ENCODE peak calls at places on chromosomes 6 and 20, in eight cellular contexts. One of them, this sample, is unnamed.

GRCh38 chr6:44126320-44127149 is 717 bp downstream of the MRPL14 start:
- DNase-seq in heart left ventricle: peak; percentile 57
- DNase-seq in iris pigment epithelial cell: peak; percentile 93
- DNase-seq in right atrium auricular region: peak; percentile 66
- DNase-seq in kidney epithelial cell: no peak
- DNase-seq in spleen: peak; percentile 89
- DNase-seq in T-helper 2 cell: peak; percentile 25
- DNase-seq in HEK293T: peak; percentile 69
- DNase-seq in this sample: peak; percentile 36

GRCh38 chr6:134394141-134394648 is 76.3 kb upstream of the SGK1 start:
- DNase-seq in heart left ventricle: no peak
- DNase-seq in iris pigment epithelial cell: no peak
- DNase-seq in right atrium auricular region: no peak
- DNase-seq in kidney epithelial cell: no peak
- DNase-seq in spleen: no peak
- DNase-seq in T-helper 2 cell: no peak
- DNase-seq in HEK293T: no peak
- DNase-seq in this sample: no peak

GRCh38 chr6:21375717-21376116 is 217.8 kb upstream of the SOX4 start:
- DNase-seq in heart left ventricle: no peak
- DNase-seq in iris pigment epithelial cell: no peak
- DNase-seq in right atrium auricular region: no peak
- DNase-seq in kidney epithelial cell: no peak
- DNase-seq in spleen: no peak
- DNase-seq in T-helper 2 cell: no peak
- DNase-seq in HEK293T: no peak
- DNase-seq in this sample: no peak

GRCh38 chr6:147106759-147107401 is 97.3 kb upstream of the STXBP5 start:
- DNase-seq in heart left ventricle: no peak
- DNase-seq in iris pigment epithelial cell: peak; percentile 82
- DNase-seq in right atrium auricular region: no peak
- DNase-seq in kidney epithelial cell: no peak
- DNase-seq in spleen: no peak
- DNase-seq in T-helper 2 cell: no peak
- DNase-seq in HEK293T: no peak
- DNase-seq in this sample: peak; percentile 62

GRCh38 chr6:111686249-111686997 is 80.7 kb upstream of the TRAF3IP2 start:
- DNase-seq in heart left ventricle: peak; percentile 51
- DNase-seq in iris pigment epithelial cell: peak; percentile 41
- DNase-seq in right atrium auricular region: no peak
- DNase-seq in kidney epithelial cell: no peak
- DNase-seq in spleen: no peak
- DNase-seq in T-helper 2 cell: no peak
- DNase-seq in HEK293T: no peak
- DNase-seq in this sample: no peak

GRCh38 chr6:43383021-43383667 is 13.7 kb upstream of the ZNF318 start:
- DNase-seq in heart left ventricle: no peak
- DNase-seq in iris pigment epithelial cell: peak; percentile 57
- DNase-seq in right atrium auricular region: no peak
- DNase-seq in kidney epithelial cell: no peak
- DNase-seq in spleen: no peak
- DNase-seq in T-helper 2 cell: no peak
- DNase-seq in HEK293T: no peak
- DNase-seq in this sample: no peak

GRCh38 chr6:119476554-119476953 is 127.0 kb upstream of the MAN1A1 start:
- DNase-seq in heart left ventricle: no peak
- DNase-seq in iris pigment epithelial cell: no peak
- DNase-seq in right atrium auricular region: no peak
- DNase-seq in kidney epithelial cell: no peak
- DNase-seq in spleen: no peak
- DNase-seq in T-helper 2 cell: no peak
- DNase-seq in HEK293T: no peak
- DNase-seq in this sample: no peak

GRCh38 chr6:31728767-31729514 is at the start of gene DDAH2:
- DNase-seq in heart left ventricle: no peak
- DNase-seq in iris pigment epithelial cell: no peak
- DNase-seq in right atrium auricular region: no peak
- DNase-seq in kidney epithelial cell: no peak
- DNase-seq in spleen: peak; percentile 86
- DNase-seq in T-helper 2 cell: no peak
- DNase-seq in HEK293T: no peak
- DNase-seq in this sample: no peak

GRCh38 chr6:53543341-53544010 is 1.4 kb downstream of the GCLC start:
- DNase-seq in heart left ventricle: no peak
- DNase-seq in iris pigment epithelial cell: peak; percentile 40
- DNase-seq in right atrium auricular region: no peak
- DNase-seq in kidney epithelial cell: no peak
- DNase-seq in spleen: no peak
- DNase-seq in T-helper 2 cell: no peak
- DNase-seq in HEK293T: no peak
- DNase-seq in this sample: no peak

GRCh38 chr6:30171677-30172471 is 8.5 kb downstream of the TRIM15 start:
- DNase-seq in heart left ventricle: no peak
- DNase-seq in iris pigment epithelial cell: peak; percentile 18
- DNase-seq in right atrium auricular region: no peak
- DNase-seq in kidney epithelial cell: no peak
- DNase-seq in spleen: no peak
- DNase-seq in T-helper 2 cell: no peak
- DNase-seq in HEK293T: no peak
- DNase-seq in this sample: no peak

GRCh38 chr6:28218312-28219248 is 6.5 kb upstream of the ZSCAN9 start:
- DNase-seq in heart left ventricle: peak; percentile 85
- DNase-seq in iris pigment epithelial cell: peak; percentile 47
- DNase-seq in right atrium auricular region: peak; percentile 67
- DNase-seq in kidney epithelial cell: no peak
- DNase-seq in spleen: peak; percentile 91
- DNase-seq in T-helper 2 cell: no peak
- DNase-seq in HEK293T: peak; percentile 67
- DNase-seq in this sample: peak; percentile 69

GRCh38 chr6:42970859-42971612 is 7.9 kb downstream of the PEX6 start:
- DNase-seq in heart left ventricle: no peak
- DNase-seq in iris pigment epithelial cell: peak; percentile 36
- DNase-seq in right atrium auricular region: no peak
- DNase-seq in kidney epithelial cell: no peak
- DNase-seq in spleen: no peak
- DNase-seq in T-helper 2 cell: no peak
- DNase-seq in HEK293T: no peak
- DNase-seq in this sample: peak; percentile 12

GRCh38 chr6:37302086-37302686 is 44.2 kb upstream of the TMEM217 start:
- DNase-seq in heart left ventricle: no peak
- DNase-seq in iris pigment epithelial cell: no peak
- DNase-seq in right atrium auricular region: no peak
- DNase-seq in kidney epithelial cell: no peak
- DNase-seq in spleen: no peak
- DNase-seq in T-helper 2 cell: no peak
- DNase-seq in HEK293T: no peak
- DNase-seq in this sample: no peak

GRCh38 chr6:37482356-37483292 is 17.1 kb downstream of the CCDC167 start:
- DNase-seq in heart left ventricle: no peak
- DNase-seq in iris pigment epithelial cell: no peak
- DNase-seq in right atrium auricular region: no peak
- DNase-seq in kidney epithelial cell: no peak
- DNase-seq in spleen: no peak
- DNase-seq in T-helper 2 cell: no peak
- DNase-seq in HEK293T: no peak
- DNase-seq in this sample: no peak

GRCh38 chr6:73739097-73739496 is 43.1 kb downstream of the CD109 start:
- DNase-seq in heart left ventricle: no peak
- DNase-seq in iris pigment epithelial cell: peak; percentile 71
- DNase-seq in right atrium auricular region: no peak
- DNase-seq in kidney epithelial cell: peak; percentile 18
- DNase-seq in spleen: no peak
- DNase-seq in T-helper 2 cell: no peak
- DNase-seq in HEK293T: peak; percentile 51
- DNase-seq in this sample: peak; percentile 25

GRCh38 chr6:1233924-1234323 is 78.0 kb upstream of the FOXQ1 start:
- DNase-seq in heart left ventricle: no peak
- DNase-seq in iris pigment epithelial cell: no peak
- DNase-seq in right atrium auricular region: no peak
- DNase-seq in kidney epithelial cell: no peak
- DNase-seq in spleen: no peak
- DNase-seq in T-helper 2 cell: no peak
- DNase-seq in HEK293T: no peak
- DNase-seq in this sample: no peak

GRCh38 chr6:24960991-24961475 is 25.3 kb upstream of the RIPOR2 start:
- DNase-seq in heart left ventricle: no peak
- DNase-seq in iris pigment epithelial cell: no peak
- DNase-seq in right atrium auricular region: no peak
- DNase-seq in kidney epithelial cell: no peak
- DNase-seq in spleen: no peak
- DNase-seq in T-helper 2 cell: no peak
- DNase-seq in HEK293T: no peak
- DNase-seq in this sample: no peak

GRCh38 chr6:89048985-89049384 is 31.6 kb upstream of the PNRC1 start:
- DNase-seq in heart left ventricle: no peak
- DNase-seq in iris pigment epithelial cell: peak; percentile 34
- DNase-seq in right atrium auricular region: peak; percentile 54
- DNase-seq in kidney epithelial cell: no peak
- DNase-seq in spleen: no peak
- DNase-seq in T-helper 2 cell: no peak
- DNase-seq in HEK293T: no peak
- DNase-seq in this sample: no peak

GRCh38 chr20:64258071-64258823 is 2.7 kb downstream of the PCMTD2 start:
- DNase-seq in heart left ventricle: no peak
- DNase-seq in iris pigment epithelial cell: no peak
- DNase-seq in right atrium auricular region: no peak
- DNase-seq in kidney epithelial cell: no peak
- DNase-seq in spleen: no peak
- DNase-seq in T-helper 2 cell: no peak
- DNase-seq in HEK293T: no peak
- DNase-seq in this sample: no peak

GRCh38 chr20:22771706-22772105 is 187.3 kb upstream of the FOXA2 start:
- DNase-seq in heart left ventricle: no peak
- DNase-seq in iris pigment epithelial cell: no peak
- DNase-seq in right atrium auricular region: no peak
- DNase-seq in kidney epithelial cell: no peak
- DNase-seq in spleen: no peak
- DNase-seq in T-helper 2 cell: no peak
- DNase-seq in HEK293T: no peak
- DNase-seq in this sample: no peak

GRCh38 chr6:37897321-37897720 is 77.8 kb downstream of the ZFAND3 start:
- DNase-seq in heart left ventricle: no peak
- DNase-seq in iris pigment epithelial cell: peak; percentile 86
- DNase-seq in right atrium auricular region: no peak
- DNase-seq in kidney epithelial cell: no peak
- DNase-seq in spleen: no peak
- DNase-seq in T-helper 2 cell: no peak
- DNase-seq in HEK293T: no peak
- DNase-seq in this sample: no peak

GRCh38 chr6:43113431-43114260 is 37.5 kb downstream of the PTK7 start:
- DNase-seq in heart left ventricle: no peak
- DNase-seq in iris pigment epithelial cell: no peak
- DNase-seq in right atrium auricular region: no peak
- DNase-seq in kidney epithelial cell: no peak
- DNase-seq in spleen: peak; percentile 62
- DNase-seq in T-helper 2 cell: no peak
- DNase-seq in HEK293T: no peak
- DNase-seq in this sample: no peak

GRCh38 chr6:157621401-157621800 is 201.6 kb upstream of the SNX9 start:
- DNase-seq in heart left ventricle: no peak
- DNase-seq in iris pigment epithelial cell: no peak
- DNase-seq in right atrium auricular region: no peak
- DNase-seq in kidney epithelial cell: no peak
- DNase-seq in spleen: no peak
- DNase-seq in T-helper 2 cell: no peak
- DNase-seq in HEK293T: no peak
- DNase-seq in this sample: no peak

GRCh38 chr6:11486959-11487358 is 50.6 kb upstream of the TMEM170B start:
- DNase-seq in heart left ventricle: no peak
- DNase-seq in iris pigment epithelial cell: no peak
- DNase-seq in right atrium auricular region: no peak
- DNase-seq in kidney epithelial cell: no peak
- DNase-seq in spleen: no peak
- DNase-seq in T-helper 2 cell: no peak
- DNase-seq in HEK293T: no peak
- DNase-seq in this sample: no peak

GRCh38 chr6:90123796-90124195 is 172.8 kb downstream of the BACH2 start:
- DNase-seq in heart left ventricle: no peak
- DNase-seq in iris pigment epithelial cell: peak; percentile 48
- DNase-seq in right atrium auricular region: no peak
- DNase-seq in kidney epithelial cell: no peak
- DNase-seq in spleen: no peak
- DNase-seq in T-helper 2 cell: no peak
- DNase-seq in HEK293T: no peak
- DNase-seq in this sample: no peak

GRCh38 chr6:134956676-134957075 is 6.8 kb upstream of the ALDH8A1 start:
- DNase-seq in heart left ventricle: no peak
- DNase-seq in iris pigment epithelial cell: peak; percentile 31
- DNase-seq in right atrium auricular region: no peak
- DNase-seq in kidney epithelial cell: no peak
- DNase-seq in spleen: no peak
- DNase-seq in T-helper 2 cell: no peak
- DNase-seq in HEK293T: no peak
- DNase-seq in this sample: no peak

GRCh38 chr6:76792394-76792793 is 670.9 kb downstream of the HTR1B start:
- DNase-seq in heart left ventricle: no peak
- DNase-seq in iris pigment epithelial cell: peak; percentile 84
- DNase-seq in right atrium auricular region: no peak
- DNase-seq in kidney epithelial cell: no peak
- DNase-seq in spleen: no peak
- DNase-seq in T-helper 2 cell: no peak
- DNase-seq in HEK293T: no peak
- DNase-seq in this sample: no peak